ENCODE peak calls at places on chromosome 20, in nine cellular contexts. A is activated CD8-positive, alpha-beta memory T cell treated with anti-CD3 and anti-CD28 coated beads, Interleukin-2, amount 50 U/mL, for 48 hours; C is anterior cingulate cortex; B is left cardiac atrium; K is amniotic stem cell; Y is Caco-2; N is T-cell; M is hippocampal formation; I is Right ventricle myocardium inferior. T is an unnamed sample.

GRCh38 chr20:33539129-33539528 is 49.2 kb downstream of the CBFA2T2 start:
- DNase-seq in C (no peak), N (no peak), B (no peak), A (no peak), Y (no peak), K (no peak), M (no peak), I (no peak), T (no peak)

GRCh38 chr20:24503352-24503931 is 34.0 kb downstream of the SYNDIG1 start:
- DNase-seq in K (no peak), Y (no peak), C (peak), M (no peak), I (no peak), N (no peak), A (no peak), B (peak), T (peak)

GRCh38 chr20:50283370-50283769 is 92.7 kb downstream of the CEBPB start:
- DNase-seq in A (no peak), I (no peak), C (no peak), Y (no peak), M (no peak), B (no peak), N (no peak), K (no peak), T (peak)

GRCh38 chr20:48697845-48698491 is 129.8 kb downstream of the PREX1 start:
- DNase-seq in A (no peak), C (peak), I (peak), Y (peak), K (peak), N (no peak), M (peak), B (peak), T (peak)

GRCh38 chr20:33840759-33841438 is 29.8 kb downstream of the CHMP4B start:
- DNase-seq in C (no peak), B (no peak), N (no peak), I (no peak), K (no peak), A (no peak), Y (no peak), M (no peak), T (no peak)

GRCh38 chr20:17498181-17498580 is 33.0 kb downstream of the BFSP1 start:
- DNase-seq in C (no peak), I (no peak), N (no peak), K (no peak), A (peak), M (no peak), B (no peak), Y (no peak), T (no peak)

GRCh38 chr20:21265457-21266190 is 37.5 kb upstream of the XRN2 start:
- DNase-seq in I (no peak), M (no peak), C (no peak), A (no peak), Y (no peak), N (no peak), K (no peak), B (no peak), T (no peak)

GRCh38 chr20:8254911-8255582 is 123.0 kb downstream of the PLCB1 start:
- DNase-seq in C (no peak), M (no peak), A (no peak), I (no peak), N (no peak), K (no peak), B (no peak), Y (no peak), T (no peak)

GRCh38 chr20:51995038-51995437 is 192.7 kb upstream of the SALL4 start:
- DNase-seq in Y (no peak), M (no peak), N (no peak), K (no peak), B (no peak), C (no peak), I (no peak), A (no peak), T (no peak)

GRCh38 chr20:39909447-39909846 is 779.6 kb downstream of the MAFB start:
- DNase-seq in Y (no peak), M (peak), I (no peak), C (no peak), N (no peak), B (no peak), A (no peak), K (no peak), T (peak)

GRCh38 chr20:10047427-10047826 is 12.6 kb downstream of the ANKEF1 start:
- DNase-seq in K (no peak), N (no peak), B (no peak), Y (no peak), A (no peak), C (no peak), M (no peak), I (no peak), T (no peak)

GRCh38 chr20:23970049-23970448 is 18.5 kb downstream of the GGTLC1 start:
- DNase-seq in N (no peak), B (no peak), A (no peak), C (no peak), K (no peak), Y (no peak), M (no peak), I (no peak), T (no peak)

GRCh38 chr20:62336329-62336728 is 30.8 kb downstream of the LAMA5 start:
- DNase-seq in B (no peak), I (no peak), M (no peak), Y (no peak), N (no peak), C (no peak), A (no peak), K (no peak), T (no peak)

GRCh38 chr20:58059145-58059544 is 169.3 kb downstream of the ANKRD60 start:
- DNase-seq in I (no peak), M (no peak), K (no peak), Y (peak), B (no peak), C (no peak), N (no peak), A (peak), T (no peak)

GRCh38 chr20:41027872-41028358 is 707 bp upstream of the TOP1 start:
- DNase-seq in I (no peak), A (no peak), M (no peak), Y (no peak), B (no peak), N (no peak), C (no peak), K (no peak), T (no peak)

GRCh38 chr20:63035284-63036185 is 28.8 kb upstream of the BHLHE23 start:
- DNase-seq in Y (peak), A (no peak), N (no peak), M (no peak), I (no peak), B (no peak), K (no peak), C (no peak), T (peak)

GRCh38 chr20:22088882-22089281 is 383.4 kb downstream of the PAX1 start:
- DNase-seq in K (no peak), Y (no peak), B (no peak), A (no peak), I (no peak), M (no peak), C (no peak), N (no peak), T (no peak)

GRCh38 chr20:62802026-62802712 is 2.5 kb upstream of the OGFR start:
- DNase-seq in A (no peak), B (no peak), Y (no peak), M (no peak), N (no peak), C (no peak), I (no peak), K (no peak), T (no peak)

GRCh38 chr20:37270586-37271420 is 9.2 kb upstream of the GHRH start:
- DNase-seq in K (no peak), B (no peak), I (no peak), M (no peak), Y (no peak), A (no peak), C (no peak), N (no peak), T (no peak)

GRCh38 chr20:22348010-22348409 is 236.4 kb downstream of the FOXA2 start:
- DNase-seq in A (no peak), C (no peak), Y (no peak), K (no peak), B (no peak), N (no peak), M (no peak), I (no peak), T (no peak)

GRCh38 chr20:21159658-21160380 is 33.9 kb downstream of the KIZ start:
- DNase-seq in N (no peak), I (no peak), Y (no peak), K (no peak), A (no peak), M (no peak), B (no peak), C (no peak), T (no peak)

GRCh38 chr20:57505991-57506390 is 18.9 kb downstream of the CTCFL start:
- DNase-seq in C (no peak), K (no peak), I (no peak), M (no peak), B (no peak), N (no peak), Y (no peak), A (no peak), T (no peak)

GRCh38 chr20:43988867-43989266 is 74.2 kb downstream of the TOX2 start:
- DNase-seq in I (no peak), B (no peak), N (no peak), Y (no peak), C (no peak), A (no peak), M (no peak), K (no peak), T (no peak)

GRCh38 chr20:50625986-50626677 is 65.2 kb downstream of the RIPOR3 start:
- DNase-seq in M (no peak), K (no peak), C (no peak), Y (peak), B (no peak), N (no peak), I (peak), A (peak), T (peak)

GRCh38 chr20:53487453-53487852 is 106.2 kb downstream of the ZNF217 start:
- DNase-seq in M (no peak), A (no peak), I (no peak), Y (no peak), N (no peak), B (no peak), K (no peak), C (no peak), T (no peak)

GRCh38 chr20:52924411-52925271 is 47.5 kb upstream of the TSHZ2 start:
- DNase-seq in I (no peak), M (no peak), N (no peak), A (no peak), Y (peak), B (no peak), C (no peak), K (no peak), T (no peak)

GRCh38 chr20:31835977-31836852 is 9.2 kb downstream of the FOXS1 start:
- DNase-seq in K (peak), N (no peak), I (peak), Y (peak), C (peak), M (peak), B (peak), A (no peak), T (peak)

GRCh38 chr20:7723284-7723683 is 217.0 kb downstream of the HAO1 start:
- DNase-seq in B (peak), M (no peak), I (no peak), C (no peak), Y (no peak), K (no peak), A (no peak), N (no peak), T (no peak)

GRCh38 chr20:47502801-47503239 is 1.1 kb downstream of the NCOA3 start:
- DNase-seq in K (no peak), A (peak), N (no peak), I (no peak), B (no peak), M (no peak), Y (peak), C (no peak), T (no peak)

GRCh38 chr20:48556956-48557355 is 270.8 kb downstream of the PREX1 start:
- DNase-seq in I (no peak), B (no peak), Y (no peak), C (no peak), M (no peak), A (no peak), K (no peak), N (no peak), T (no peak)

GRCh38 chr20:41344477-41344876 is 3.9 kb downstream of the LPIN3 start:
- DNase-seq in B (no peak), Y (no peak), A (no peak), N (no peak), K (no peak), M (no peak), I (no peak), C (no peak), T (peak)

GRCh38 chr20:51802170-51802745 is at the start of gene SALL4:
- DNase-seq in N (no peak), A (no peak), I (no peak), C (no peak), K (no peak), B (no peak), M (no peak), Y (peak), T (no peak)

GRCh38 chr20:11235058-11235457 is 561.3 kb upstream of the JAG1 start:
- DNase-seq in Y (no peak), A (no peak), M (no peak), C (no peak), K (no peak), N (no peak), I (no peak), B (no peak), T (no peak)

GRCh38 chr20:38883081-38883980 is 42.9 kb upstream of the FAM83D start:
- DNase-seq in A (no peak), I (no peak), K (no peak), B (peak), Y (no peak), M (peak), N (no peak), C (peak), T (peak)

GRCh38 chr20:49831022-49831769 is 18.6 kb downstream of the SLC9A8 start:
- DNase-seq in K (no peak), Y (no peak), A (no peak), N (no peak), C (no peak), M (no peak), I (no peak), B (no peak), T (no peak)

GRCh38 chr20:63774348-63774735 is 34.8 kb downstream of the SLC2A4RG start:
- DNase-seq in I (no peak), K (no peak), Y (no peak), M (no peak), C (no peak), A (no peak), N (no peak), B (no peak), T (no peak)

GRCh38 chr20:31473331-31474096 is 1.4 kb downstream of the DEFB124 start:
- DNase-seq in C (no peak), B (no peak), K (no peak), M (no peak), A (no peak), N (no peak), Y (peak), I (no peak), T (no peak)